ENCODE peak calls at places on chromosomes 5 and 9, in four cellular contexts. One of them, this sample, is unnamed.

GRCh38 chr9:124428751-124429529 is 13.7 kb upstream of the PSMB7 start:
- DNase-seq in GM13977: no peak
- DNase-seq in suprapubic skin: peak; percentile 75
- DNase-seq in PC-3: no peak
- DNase-seq in this sample: no peak

GRCh38 chr5:126107381-126107780 is 315.8 kb upstream of the GRAMD2B start:
- DNase-seq in GM13977: no peak
- DNase-seq in suprapubic skin: no peak
- DNase-seq in PC-3: no peak
- DNase-seq in this sample: no peak

GRCh38 chr5:154271936-154272514 is 81.5 kb downstream of the GALNT10 start:
- DNase-seq in GM13977: no peak
- DNase-seq in suprapubic skin: no peak
- DNase-seq in PC-3: no peak
- DNase-seq in this sample: no peak

GRCh38 chr5:141001854-141002666 is 35.8 kb downstream of the PCDHAC2 start:
- DNase-seq in GM13977: no peak
- DNase-seq in suprapubic skin: no peak
- DNase-seq in PC-3: peak; percentile 48
- DNase-seq in this sample: no peak

GRCh38 chr9:14238044-14238443 is 75.9 kb downstream of the NFIB start:
- DNase-seq in GM13977: no peak
- DNase-seq in suprapubic skin: no peak
- DNase-seq in PC-3: peak; percentile 68
- DNase-seq in this sample: no peak

GRCh38 chr9:134123764-134124128 is 12.1 kb upstream of the WDR5 start:
- DNase-seq in GM13977: no peak
- DNase-seq in suprapubic skin: no peak
- DNase-seq in PC-3: no peak
- DNase-seq in this sample: no peak

GRCh38 chr9:109317979-109318671 is 2.7 kb downstream of the EPB41L4B start:
- DNase-seq in GM13977: no peak
- DNase-seq in suprapubic skin: no peak
- DNase-seq in PC-3: peak; percentile 39
- DNase-seq in this sample: no peak

GRCh38 chr5:64666058-64666457 is 24.2 kb upstream of the SHISAL2B start:
- DNase-seq in GM13977: no peak
- DNase-seq in suprapubic skin: no peak
- DNase-seq in PC-3: no peak
- DNase-seq in this sample: no peak

GRCh38 chr5:40716000-40716399 is 36.3 kb downstream of the PTGER4 start:
- DNase-seq in GM13977: no peak
- DNase-seq in suprapubic skin: no peak
- DNase-seq in PC-3: peak; percentile 62
- DNase-seq in this sample: no peak

GRCh38 chr5:180648658-180649296 is 623 bp downstream of the FLT4 start:
- DNase-seq in GM13977: peak; percentile 56
- DNase-seq in suprapubic skin: peak; percentile 73
- DNase-seq in PC-3: no peak
- DNase-seq in this sample: no peak

GRCh38 chr5:171646338-171647042 is 139.1 kb upstream of the SMIM23 start:
- DNase-seq in GM13977: no peak
- DNase-seq in suprapubic skin: no peak
- DNase-seq in PC-3: no peak
- DNase-seq in this sample: no peak

GRCh38 chr5:54663876-54664275 is 146.3 kb downstream of the SNX18 start:
- DNase-seq in GM13977: no peak
- DNase-seq in suprapubic skin: no peak
- DNase-seq in PC-3: peak; percentile 43
- DNase-seq in this sample: no peak

GRCh38 chr5:33363537-33363936 is 77.2 kb upstream of the TARS1 start:
- DNase-seq in GM13977: no peak
- DNase-seq in suprapubic skin: no peak
- DNase-seq in PC-3: no peak
- DNase-seq in this sample: no peak

GRCh38 chr9:120619751-120620655 is 40.0 kb upstream of the CDK5RAP2 start:
- DNase-seq in GM13977: peak; percentile 65
- DNase-seq in suprapubic skin: no peak
- DNase-seq in PC-3: peak; percentile 75
- DNase-seq in this sample: peak; percentile 30

GRCh38 chr5:160456778-160457177 is 35.1 kb downstream of the PTTG1 start:
- DNase-seq in GM13977: no peak
- DNase-seq in suprapubic skin: no peak
- DNase-seq in PC-3: no peak
- DNase-seq in this sample: no peak

GRCh38 chr5:170173227-170173626 is 59.6 kb upstream of the C5orf58 start:
- DNase-seq in GM13977: no peak
- DNase-seq in suprapubic skin: no peak
- DNase-seq in PC-3: peak; percentile 86
- DNase-seq in this sample: no peak

GRCh38 chr9:81801190-81801589 is 111.8 kb upstream of the TLE1 start:
- DNase-seq in GM13977: no peak
- DNase-seq in suprapubic skin: no peak
- DNase-seq in PC-3: peak; percentile 4
- DNase-seq in this sample: no peak

GRCh38 chr5:132283423-132284043 is 10.7 kb upstream of the SLC22A4 start:
- DNase-seq in GM13977: no peak
- DNase-seq in suprapubic skin: no peak
- DNase-seq in PC-3: peak; percentile 47
- DNase-seq in this sample: no peak

GRCh38 chr9:16417101-16417500 is 453.4 kb downstream of the BNC2 start:
- DNase-seq in GM13977: no peak
- DNase-seq in suprapubic skin: no peak
- DNase-seq in PC-3: peak; percentile 86
- DNase-seq in this sample: no peak

GRCh38 chr5:135737701-135738563 is 96.5 kb upstream of the SLC25A48 start:
- DNase-seq in GM13977: no peak
- DNase-seq in suprapubic skin: peak; percentile 69
- DNase-seq in PC-3: no peak
- DNase-seq in this sample: no peak

GRCh38 chr9:123622696-123623095 is 266.7 kb downstream of the CRB2 start:
- DNase-seq in GM13977: no peak
- DNase-seq in suprapubic skin: no peak
- DNase-seq in PC-3: no peak
- DNase-seq in this sample: no peak

GRCh38 chr9:130484362-130485072 is 39.8 kb downstream of the ASS1 start:
- DNase-seq in GM13977: no peak
- DNase-seq in suprapubic skin: no peak
- DNase-seq in PC-3: no peak
- DNase-seq in this sample: no peak

GRCh38 chr5:130555429-130555828 is 609.6 kb downstream of the HINT1 start:
- DNase-seq in GM13977: no peak
- DNase-seq in suprapubic skin: no peak
- DNase-seq in PC-3: no peak
- DNase-seq in this sample: no peak

GRCh38 chr9:78332381-78332780 is 35.5 kb downstream of the PSAT1 start:
- DNase-seq in GM13977: no peak
- DNase-seq in suprapubic skin: no peak
- DNase-seq in PC-3: no peak
- DNase-seq in this sample: no peak

GRCh38 chr9:127066775-127067111 is 55.7 kb downstream of the ANGPTL2 start:
- DNase-seq in GM13977: no peak
- DNase-seq in suprapubic skin: no peak
- DNase-seq in PC-3: peak; percentile 23
- DNase-seq in this sample: no peak

GRCh38 chr9:113738506-113738897 is 137.6 kb upstream of the ZNF618 start:
- DNase-seq in GM13977: no peak
- DNase-seq in suprapubic skin: no peak
- DNase-seq in PC-3: no peak
- DNase-seq in this sample: peak; percentile 42

GRCh38 chr9:137427454-137428310 is 4.5 kb downstream of the NOXA1 start:
- DNase-seq in GM13977: no peak
- DNase-seq in suprapubic skin: no peak
- DNase-seq in PC-3: no peak
- DNase-seq in this sample: no peak

GRCh38 chr5:88502179-88503064 is 233.8 kb upstream of the TMEM161B start:
- DNase-seq in GM13977: peak; percentile 6
- DNase-seq in suprapubic skin: no peak
- DNase-seq in PC-3: no peak
- DNase-seq in this sample: no peak

GRCh38 chr9:126376903-126377342 is 50.3 kb downstream of the MVB12B start:
- DNase-seq in GM13977: no peak
- DNase-seq in suprapubic skin: no peak
- DNase-seq in PC-3: no peak
- DNase-seq in this sample: no peak

GRCh38 chr9:100459963-100460362 is 13.0 kb upstream of the TMEFF1 start:
- DNase-seq in GM13977: no peak
- DNase-seq in suprapubic skin: no peak
- DNase-seq in PC-3: no peak
- DNase-seq in this sample: no peak

GRCh38 chr9:78261403-78262001 is 25.6 kb downstream of the CEP78 start:
- DNase-seq in GM13977: peak; percentile 35
- DNase-seq in suprapubic skin: no peak
- DNase-seq in PC-3: peak; percentile 38
- DNase-seq in this sample: no peak

GRCh38 chr9:134550584-134550983 is 91.0 kb upstream of the COL5A1 start:
- DNase-seq in GM13977: no peak
- DNase-seq in suprapubic skin: no peak
- DNase-seq in PC-3: no peak
- DNase-seq in this sample: no peak

GRCh38 chr5:134051305-134051704 is 46.5 kb upstream of the VDAC1 start:
- DNase-seq in GM13977: no peak
- DNase-seq in suprapubic skin: no peak
- DNase-seq in PC-3: peak; percentile 51
- DNase-seq in this sample: no peak

GRCh38 chr9:89436963-89437625 is 60.8 kb downstream of the SEMA4D start:
- DNase-seq in GM13977: no peak
- DNase-seq in suprapubic skin: no peak
- DNase-seq in PC-3: no peak
- DNase-seq in this sample: peak; percentile 61

GRCh38 chr5:17317499-17317898 is 100.1 kb downstream of the BASP1 start:
- DNase-seq in GM13977: no peak
- DNase-seq in suprapubic skin: no peak
- DNase-seq in PC-3: no peak
- DNase-seq in this sample: no peak

GRCh38 chr9:129313331-129313955 is 135.4 kb upstream of the IER5L start:
- DNase-seq in GM13977: no peak
- DNase-seq in suprapubic skin: peak; percentile 67
- DNase-seq in PC-3: no peak
- DNase-seq in this sample: no peak

This sample was measured in stimulated activated naive CD4-positive, alpha-beta T cell.